ENCODE peak calls at places on chromosome 11, in five cellular contexts. W is substantia nigra; H is SK-N-SH; T is body of pancreas; Z is activated CD4-positive, alpha-beta T cell treated with anti-CD3 and anti-CD28 coated beads, Interleukin-2, amount 10 ng/mL, durations not matched to agents 7 days and 5 days. M is an unnamed sample.

GRCh38 chr11:12390687-12391110 is 13.3 kb downstream of the PARVA start:
- DNase-seq in W (no peak), H (no peak), T (peak; percentile 39), Z (no peak), M (no peak)

GRCh38 chr11:68954970-68955958 is 25.5 kb downstream of the MRGPRD start:
- DNase-seq in W (no peak), H (no peak), T (no peak), Z (no peak), M (peak; percentile 17)

GRCh38 chr11:45982656-45983470 is 60.4 kb downstream of the LARGE2 start:
- DNase-seq in W (no peak), H (peak; percentile 21), T (no peak), Z (no peak), M (no peak)

GRCh38 chr11:34898474-34898873 is 17.7 kb downstream of the APIP start:
- DNase-seq in W (no peak), H (no peak), T (no peak), Z (no peak), M (no peak)

GRCh38 chr11:119144825-119145476 is 3.9 kb upstream of the ABCG4 start:
- DNase-seq in W (peak; percentile 19), H (peak; percentile 93), T (peak; percentile 69), Z (peak; percentile 34), M (peak; percentile 43)

GRCh38 chr11:67354314-67355022 is 1.1 kb upstream of the POLD4 start:
- DNase-seq in W (no peak), H (no peak), T (peak; percentile 90), Z (no peak), M (peak; percentile 71)

GRCh38 chr11:62264004-62264403 is 6.0 kb upstream of the SCGB2A2 start:
- DNase-seq in W (no peak), H (no peak), T (no peak), Z (no peak), M (no peak)

GRCh38 chr11:9267680-9268079 is 2.5 kb upstream of the DENND5A start:
- DNase-seq in W (no peak), H (no peak), T (no peak), Z (no peak), M (no peak)

GRCh38 chr11:95435628-95436353 is 204.8 kb upstream of the SESN3 start:
- DNase-seq in W (no peak), H (no peak), T (no peak), Z (no peak), M (no peak)

GRCh38 chr11:95453616-95454118 is 222.7 kb upstream of the SESN3 start:
- DNase-seq in W (peak; percentile 71), H (no peak), T (peak; percentile 61), Z (no peak), M (no peak)